ENCODE peak calls at places on chromosomes 4 and X, in six cellular contexts. A is putamen; X is spleen; V is COR-L47; E is Panc1; Q is activated effector memory CD4-positive, alpha-beta T cell treated with anti-CD3 and anti-CD28 coated beads, Interleukin-2, amount 50 U/mL, for 16 hours. R is an unnamed sample.

GRCh38 chr4:73068496-73069337 is 799 bp downstream of the COX18 start:
- DNase-seq in A (peak), X (no peak), V (no peak), E (peak), Q (no peak), R (no peak)

GRCh38 chrX:3609800-3610199 is 103.6 kb downstream of the PRKX start:
- DNase-seq in A (peak), X (no peak), V (no peak), E (no peak), Q (no peak), R (no peak)

GRCh38 chr4:91279899-91280298 is 1023.9 kb upstream of the GRID2 start:
- DNase-seq in A (no peak), X (no peak), V (no peak), E (no peak), Q (no peak), R (no peak)

GRCh38 chr4:114108869-114109268 is 129.4 kb upstream of the ARSJ start:
- DNase-seq in A (no peak), X (no peak), V (no peak), E (no peak), Q (no peak), R (no peak)

GRCh38 chrX:66020578-66021406 is 19.1 kb downstream of the VSIG4 start:
- DNase-seq in A (no peak), X (no peak), V (no peak), E (no peak), Q (no peak), R (no peak)

GRCh38 chr4:108982786-108983185 is 219.9 kb upstream of the ETNPPL start:
- DNase-seq in A (no peak), X (no peak), V (no peak), E (no peak), Q (no peak), R (no peak)

GRCh38 chr4:180436366-180436765 is 1806.8 kb upstream of the TENM3 start:
- DNase-seq in A (no peak), X (no peak), V (no peak), E (no peak), Q (no peak), R (no peak)

GRCh38 chr4:83219344-83219990 is 65.1 kb downstream of the COQ2 start:
- DNase-seq in A (no peak), X (peak), V (peak), E (no peak), Q (peak), R (no peak)

GRCh38 chrX:118682258-118683014 is 45.0 kb upstream of the IL13RA1 start:
- DNase-seq in A (no peak), X (no peak), V (no peak), E (no peak), Q (no peak), R (no peak)

GRCh38 chr4:166012129-166013078 is 139.4 kb downstream of the TLL1 start:
- DNase-seq in A (no peak), X (no peak), V (no peak), E (no peak), Q (no peak), R (no peak)